ENCODE peak calls at places on chromosomes 4 and X, in eight cellular contexts. Q is GM12878, P is HCT116, K is K562, C is endothelial cell of umbilical vein, Z is SK-N-SH, R is H1, W is HepG2. N is an unnamed sample.
A peak's percentile ranks its signal among the peaks of the same experiment; 100 is the strongest.

GRCh38 chrX:50813843-50814661 is at the start of gene SHROOM4:
- DNase-seq in P (no peak), R (peak; percentile 66), W (peak; percentile 13), C (peak; percentile 90), K (no peak), Z (peak; percentile 30), Q (no peak), N (peak; percentile 81)

GRCh38 chr4:32847466-32847865 is 2127.3 kb downstream of the PCDH7 start:
- DNase-seq in C (no peak), Q (no peak), R (no peak), P (no peak), Z (no peak), W (no peak), K (no peak), N (peak; percentile 17)

GRCh38 chrX:72105436-72105835 is 26.3 kb downstream of the RTL5 start:
- DNase-seq in W (no peak), C (no peak), Q (peak; percentile 56), R (no peak), K (no peak), P (no peak), Z (no peak), N (no peak)

GRCh38 chrX:38375888-38376287 is 23.5 kb downstream of the OTC start:
- DNase-seq in Z (peak; percentile 14), W (no peak), Q (no peak), K (peak; percentile 8), R (no peak), C (peak; percentile 12), P (peak; percentile 0), N (peak; percentile 60)

GRCh38 chr4:45120163-45120562 is 393.8 kb upstream of the GNPDA2 start:
- DNase-seq in Q (no peak), P (no peak), R (no peak), K (no peak), W (no peak), Z (no peak), C (no peak), N (no peak)

GRCh38 chr4:2792711-2793577 is at the start of gene SH3BP2:
- DNase-seq in R (peak; percentile 87), C (peak; percentile 69), P (peak; percentile 40), K (peak; percentile 90), W (peak; percentile 63), Z (peak; percentile 96), Q (no peak), N (peak; percentile 90)

GRCh38 chr4:46196086-46196485 is 72.2 kb upstream of the GABRG1 start:
- DNase-seq in C (no peak), W (no peak), P (no peak), Q (no peak), K (peak; percentile 6), Z (no peak), R (no peak), N (peak; percentile 56)

GRCh38 chr4:128123036-128123435 is 61.9 kb downstream of the LARP1B start:
- DNase-seq in Q (no peak), P (no peak), R (no peak), K (no peak), Z (no peak), C (no peak), W (no peak), N (no peak)

GRCh38 chrX:110142096-110142495 is 139.2 kb downstream of the TMEM164 start:
- DNase-seq in Z (no peak), P (no peak), R (no peak), K (peak; percentile 19), W (no peak), Q (no peak), C (no peak), N (no peak)

GRCh38 chr4:56286763-56287162 is 100.5 kb downstream of the AASDH start:
- DNase-seq in R (no peak), Q (no peak), K (no peak), P (no peak), W (no peak), C (no peak), Z (no peak), N (no peak)

GRCh38 chr4:6329478-6330383 is 60.1 kb downstream of the WFS1 start:
- DNase-seq in P (no peak), W (no peak), K (peak; percentile 29), Q (no peak), Z (no peak), R (no peak), C (no peak), N (no peak)

GRCh38 chrX:135688137-135688536 is 25.3 kb upstream of the CT45A1 start:
- DNase-seq in Q (no peak), K (peak; percentile 65), R (no peak), C (no peak), P (peak; percentile 18), W (no peak), Z (no peak), N (peak; percentile 60)

GRCh38 chr4:87543835-87544461 is 14.8 kb upstream of the SPARCL1 start:
- DNase-seq in K (peak; percentile 14), Z (peak; percentile 34), W (peak; percentile 4), C (peak; percentile 48), R (no peak), Q (no peak), P (peak; percentile 38), N (peak; percentile 83)

GRCh38 chr4:126018274-126018673 is 703.5 kb downstream of the FAT4 start:
- DNase-seq in R (no peak), Q (no peak), K (no peak), W (no peak), P (no peak), Z (no peak), C (no peak), N (no peak)

GRCh38 chr4:113260671-113261070 is 211.2 kb downstream of the ANK2 start:
- DNase-seq in C (no peak), Z (no peak), Q (no peak), W (no peak), P (no peak), K (no peak), R (no peak), N (no peak)

GRCh38 chr4:101355767-101356702 is 8.7 kb upstream of the PPP3CA start:
- DNase-seq in Q (no peak), C (peak; percentile 80), Z (no peak), K (no peak), W (peak; percentile 81), R (no peak), P (peak; percentile 74), N (no peak)

GRCh38 chr4:3407930-3408792 is 33.6 kb upstream of the HGFAC start:
- DNase-seq in Q (no peak), Z (no peak), W (peak; percentile 94), K (no peak), P (no peak), R (no peak), C (no peak), N (no peak)

GRCh38 chr4:8777320-8778196 is 94.1 kb downstream of the HMX1 start:
- DNase-seq in Q (no peak), K (no peak), P (no peak), C (no peak), R (no peak), W (no peak), Z (no peak), N (no peak)

GRCh38 chr4:46016306-46016705 is 107.5 kb downstream of the GABRG1 start:
- DNase-seq in Z (no peak), C (no peak), K (peak; percentile 2), R (no peak), P (no peak), W (no peak), Q (no peak), N (peak; percentile 32)

GRCh38 chr4:173909294-173909693 is 374.2 kb downstream of the FBXO8 start:
- DNase-seq in P (no peak), K (no peak), W (no peak), C (no peak), R (no peak), Q (no peak), Z (no peak), N (no peak)

GRCh38 chr4:15158410-15159091 is 156.3 kb downstream of the CPEB2 start:
- DNase-seq in C (no peak), W (no peak), Z (no peak), Q (no peak), R (no peak), P (no peak), K (peak; percentile 30), N (peak; percentile 22)

GRCh38 chr4:8331567-8331955 is 62.0 kb downstream of the HTRA3 start:
- DNase-seq in W (no peak), P (no peak), C (peak; percentile 23), K (no peak), R (no peak), Q (no peak), Z (no peak), N (no peak)

GRCh38 chr4:147927377-147928137 is 195.7 kb downstream of the ARHGAP10 start:
- DNase-seq in W (no peak), C (peak; percentile 97), Z (no peak), P (no peak), R (no peak), Q (no peak), K (no peak), N (peak; percentile 40)
- TF ChIP-seq POLR2AphosphoS5 in W (no peak), C (peak; percentile 19), Z (no peak), P (no peak), R (no peak), Q (no peak), K (no peak), N (no peak)

DNA sequence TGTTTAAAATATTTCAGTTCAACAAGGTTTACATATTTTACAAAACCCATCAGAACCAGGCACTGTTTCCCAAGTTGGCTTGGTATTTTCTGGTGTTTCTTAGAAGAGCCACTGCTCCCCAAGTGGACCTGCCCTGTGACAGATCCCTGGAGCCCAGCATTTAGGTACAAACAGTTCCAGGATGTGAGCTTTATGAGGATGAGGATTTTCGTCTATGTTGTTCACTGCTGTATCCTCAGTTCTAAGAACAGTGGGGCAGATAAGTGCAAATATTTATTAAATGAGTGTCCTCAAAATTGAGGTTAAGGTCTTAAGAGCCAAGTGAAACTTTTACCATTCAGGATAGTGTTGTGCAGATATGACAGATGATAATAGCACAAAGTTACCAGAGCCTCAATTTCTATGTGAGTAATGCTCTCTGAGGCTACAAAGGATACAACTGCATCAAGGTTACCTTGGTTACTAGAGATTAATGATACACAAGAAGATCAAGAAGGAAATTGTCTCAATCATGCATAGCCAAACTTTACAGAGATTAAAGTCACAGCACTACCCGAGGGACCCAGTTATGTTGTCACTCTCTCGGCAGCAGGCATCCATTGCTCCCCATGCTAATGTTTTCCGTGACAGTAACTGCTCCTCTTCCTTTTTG is 37.5 kb downstream of the ANXA3 start:
- DNase-seq in C (no peak), R (no peak), Q (no peak), K (no peak), P (no peak), W (no peak), Z (no peak), N (no peak)
- H3K4me2 ChIP-seq in C (no peak overlapping the region), R (no peak overlapping the region), Q (no peak overlapping the region), K (no peak overlapping the region), P (no peak overlapping the region), W (no peak overlapping the region), Z (no peak overlapping the region), N (no peak overlapping the region)

DNA sequence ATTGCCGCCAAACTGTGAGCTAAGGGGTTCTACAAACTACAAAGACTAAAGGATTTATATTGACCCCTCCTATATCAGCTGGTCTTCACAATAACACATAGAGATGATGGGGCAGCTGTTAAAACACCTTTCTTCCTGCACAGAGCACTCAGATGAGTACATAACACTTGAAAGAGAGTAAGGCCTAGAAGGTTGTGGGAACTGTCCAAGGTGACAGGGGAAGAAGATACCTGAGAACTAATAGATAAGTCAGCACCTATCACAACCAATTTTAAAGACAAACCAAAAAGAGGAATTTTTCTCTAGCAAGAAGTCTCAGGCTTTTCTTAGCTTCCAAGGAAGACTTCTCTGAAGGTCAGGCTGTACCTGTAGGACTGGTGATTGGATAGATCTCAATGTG is 19.1 kb upstream of the CXCL6 start:
- DNase-seq in W (no peak), Q (no peak), C (no peak), R (no peak), Z (no peak), P (no peak), K (no peak), N (peak; percentile 8)
- H3K27ac ChIP-seq in W (no peak overlapping the region), Q (no peak overlapping the region), C (peak overlapping the region; percentile 28), R (no peak overlapping the region), Z (no peak overlapping the region), P (no peak overlapping the region), K (no peak overlapping the region), N (no peak overlapping the region)

GRCh38 chrX:629230-630006 is 1.2 kb upstream of the SHOX start:
- DNase-seq in C (no peak), K (no peak), Q (no peak), Z (no peak), W (no peak), P (no peak), R (peak; percentile 52), N (no peak)
- TF ChIP-seq POLR2AphosphoS5 in C (no peak), K (no peak), Q (no peak), Z (no peak), W (no peak), P (no peak), R (no peak), N (no peak)